ENCODE peak calls at places on chromosomes 13 and 19, in six cellular contexts. S is ovary, N is IMR-90, U is pancreas, O is SJSA1, R is tibial nerve. Q is an unnamed sample. For H3K4me1, the result is how much of the 10 kb centered on the place peaks cover.

GRCh38 chr19:8335343-8336071 is 7.6 kb downstream of the KANK3 start:
- DNase-seq in S (no peak), N (no peak), U (no peak), O (no peak), R (no peak), Q (peak)

GRCh38 chr13:21767032-21767431 is 96.2 kb downstream of the FGF9 start:
- DNase-seq in S (no peak), N (no peak), U (no peak), O (no peak), R (no peak), Q (no peak)

GRCh38 chr19:36489920-36490415 is 607 bp upstream of the ZNF566 start:
- DNase-seq in S (peak), N (peak), U (peak), O (peak), R (no peak), Q (peak)

GRCh38 chr13:44035400-44035799 is 155.7 kb downstream of the LACC1 start:
- DNase-seq in S (no peak), N (no peak), U (no peak), O (no peak), R (no peak), Q (no peak)

GRCh38 chr19:4130635-4131438 is 6.9 kb upstream of the MAP2K2 start:
- DNase-seq in S (no peak), N (peak), U (no peak), O (no peak), R (no peak), Q (peak)

GRCh38 chr13:102799544-102800144 is 725 bp downstream of the BIVM start:
- DNase-seq in S (peak), N (peak), U (peak), O (peak), R (no peak), Q (no peak)

GRCh38 chr13:47306991-47307390 is 410.1 kb upstream of the HTR2A start:
- DNase-seq in S (no peak), N (peak), U (no peak), O (no peak), R (no peak), Q (no peak)

GRCh38 chr19:11269408-11269807 is 7.1 kb upstream of the DOCK6 start:
- DNase-seq in S (no peak), N (peak), U (no peak), O (no peak), R (no peak), Q (no peak)

GRCh38 chr13:110349239-110349638 is 42.2 kb downstream of the COL4A2 start:
- DNase-seq in S (no peak), N (no peak), U (no peak), O (no peak), R (no peak), Q (no peak)

GRCh38 chr13:28179974-28180373 is 41.6 kb downstream of the PAN3 start:
- DNase-seq in S (no peak), N (peak), U (no peak), O (no peak), R (no peak), Q (no peak)

GRCh38 chr13:93080587-93080986 is 146.0 kb upstream of the GPC6 start:
- DNase-seq in S (no peak), N (peak), U (no peak), O (no peak), R (no peak), Q (no peak)

GRCh38 chr13:19845758-19846157 is 17.7 kb downstream of the ZMYM5 start:
- DNase-seq in S (peak), N (peak), U (peak), O (peak), R (no peak), Q (no peak)

GRCh38 chr13:52974711-52975110 is 53.9 kb upstream of the OLFM4 start:
- DNase-seq in S (no peak), N (no peak), U (no peak), O (no peak), R (no peak), Q (no peak)

GRCh38 chr13:59776924-59777690 is 386.6 kb downstream of the DIAPH3 start:
- DNase-seq in S (no peak), N (peak), U (no peak), O (no peak), R (no peak), Q (no peak)

GRCh38 chr19:47353307-47353712 is 4.2 kb downstream of the DHX34 start:
- DNase-seq in S (no peak), N (no peak), U (peak), O (no peak), R (no peak), Q (no peak)

GRCh38 chr19:56107626-56108351 is 13.3 kb downstream of the ZNF787 start:
- DNase-seq in S (no peak), N (no peak), U (no peak), O (no peak), R (no peak), Q (no peak)

GRCh38 chr19:32652893-32653625 is 21.9 kb downstream of the ANKRD27 start:
- DNase-seq in S (peak), N (peak), U (peak), O (no peak), R (peak), Q (no peak)

GRCh38 chr13:33832872-33833271 is 14.9 kb downstream of the RFC3 start:
- DNase-seq in S (no peak), N (no peak), U (no peak), O (no peak), R (no peak), Q (no peak)

GRCh38 chr13:109784590-109785140 is 1.7 kb downstream of the IRS2 start:
- DNase-seq in S (peak), N (peak), U (peak), O (peak), R (peak), Q (peak)

GRCh38 chr13:20525601-20526544 is at the start of gene CRYL1:
- DNase-seq in S (peak), N (peak), U (peak), O (peak), R (peak), Q (peak)

GRCh38 chr19:10961763-10962536 is 1.1 kb downstream of the SMARCA4 start:
- DNase-seq in S (no peak), N (peak), U (no peak), O (no peak), R (no peak), Q (no peak)

GRCh38 chr19:11849264-11849615 is 714 bp downstream of the ZNF439 start:
- DNase-seq in S (no peak), N (no peak), U (no peak), O (no peak), R (no peak), Q (no peak)

GRCh38 chr19:51023946-51024345 is 2.5 kb downstream of the KLK11 start:
- DNase-seq in S (no peak), N (no peak), U (no peak), O (no peak), R (no peak), Q (no peak)

GRCh38 chr19:10424011-10424637 is 3.8 kb downstream of the PDE4A start:
- DNase-seq in S (peak), N (peak), U (peak), O (peak), R (peak), Q (peak)

GRCh38 chr19:29539131-29539530 is 13.3 kb downstream of the VSTM2B start:
- DNase-seq in S (no peak), N (no peak), U (no peak), O (no peak), R (no peak), Q (no peak)

GRCh38 chr13:97211357-97211756 is 10.8 kb upstream of the MBNL2 start:
- DNase-seq in S (no peak), N (peak), U (no peak), O (no peak), R (no peak), Q (no peak)

GRCh38 chr13:85142351-85142750 is 656.9 kb downstream of the SLITRK6 start:
- DNase-seq in S (no peak), N (no peak), U (no peak), O (no peak), R (no peak), Q (no peak)

GRCh38 chr13:42247883-42248282 is 24.1 kb upstream of the AKAP11 start:
- DNase-seq in S (no peak), N (peak), U (no peak), O (no peak), R (no peak), Q (no peak)

GRCh38 chr13:23377603-23378002 is 55.9 kb downstream of the SACS start:
- DNase-seq in S (no peak), N (no peak), U (no peak), O (no peak), R (no peak), Q (no peak)

GRCh38 chr13:76019421-76020044 is 383.4 kb downstream of the LMO7 start:
- DNase-seq in S (no peak), N (no peak), U (no peak), O (no peak), R (no peak), Q (no peak)

GRCh38 chr19:7618366-7618765 is 11.0 kb downstream of the XAB2 start:
- DNase-seq in S (no peak), N (no peak), U (peak), O (no peak), R (no peak), Q (no peak)

GRCh38 chr13:105213512-105213911 is 1322.0 kb downstream of the EFNB2 start:
- DNase-seq in S (no peak), N (no peak), U (no peak), O (no peak), R (no peak), Q (no peak)

GRCh38 chr13:21675095-21676007 is 4.5 kb downstream of the FGF9 start:
- DNase-seq in S (no peak), N (no peak), U (peak), O (no peak), R (no peak), Q (no peak)

GRCh38 chr13:105118577-105118976 is 1416.9 kb downstream of the EFNB2 start:
- DNase-seq in S (no peak), N (no peak), U (no peak), O (no peak), R (no peak), Q (no peak)

GRCh38 chr19:16463991-16464575 is 7.7 kb downstream of the EPS15L1 start:
- DNase-seq in S (no peak), N (peak), U (no peak), O (no peak), R (no peak), Q (peak)

GRCh38 chr19:16470541-16470910 is 1.2 kb downstream of the EPS15L1 start:
- DNase-seq in S (no peak), N (no peak), U (no peak), O (no peak), R (no peak), Q (no peak)

GRCh38 chr19:16470911-16471811 is 609 bp downstream of the EPS15L1 start:
- DNase-seq in S (no peak), N (peak), U (peak), O (no peak), R (no peak), Q (no peak)

GRCh38 chr19:16465239-16465638 is 6.5 kb downstream of the EPS15L1 start:
- DNase-seq in S (no peak), N (no peak), U (no peak), O (no peak), R (no peak), Q (no peak)

DNA sequence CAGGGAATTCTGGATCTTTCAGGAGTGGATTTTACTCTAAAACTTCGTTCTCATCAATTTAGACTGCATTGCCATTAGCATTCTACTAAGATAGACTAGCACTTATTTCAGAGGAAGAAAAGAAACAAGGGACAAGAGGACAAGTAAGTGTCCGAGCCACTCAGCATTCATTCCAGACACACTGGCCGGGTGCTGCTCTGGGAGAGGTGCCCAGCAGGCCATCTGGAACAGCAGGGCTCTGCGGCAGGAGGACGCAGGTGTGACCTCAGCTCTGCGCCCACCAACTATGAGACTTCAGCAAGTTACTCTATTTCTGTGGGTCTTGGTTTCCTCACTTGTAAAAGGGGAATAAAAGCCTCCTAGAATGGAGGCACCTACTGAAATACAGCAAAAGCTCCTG is 4.2 kb downstream of the EPS15L1 start:
- DNase-seq in S (no peak), N (no peak), U (no peak), O (no peak), R (no peak), Q (no peak)
- H3K4me1 ChIP-seq in S (under half), N (under half), U (under half), O (under half), R (under half), Q (under half)

GRCh38 chr13:30418075-30418715 is 4.1 kb upstream of the UBE2L5 start:
- DNase-seq in S (no peak), N (no peak), U (no peak), O (no peak), R (no peak), Q (no peak)
- H3K4me1 ChIP-seq in S (under half), N (under half), U (under half), O (under half), R (under half), Q (under half)

DNA sequence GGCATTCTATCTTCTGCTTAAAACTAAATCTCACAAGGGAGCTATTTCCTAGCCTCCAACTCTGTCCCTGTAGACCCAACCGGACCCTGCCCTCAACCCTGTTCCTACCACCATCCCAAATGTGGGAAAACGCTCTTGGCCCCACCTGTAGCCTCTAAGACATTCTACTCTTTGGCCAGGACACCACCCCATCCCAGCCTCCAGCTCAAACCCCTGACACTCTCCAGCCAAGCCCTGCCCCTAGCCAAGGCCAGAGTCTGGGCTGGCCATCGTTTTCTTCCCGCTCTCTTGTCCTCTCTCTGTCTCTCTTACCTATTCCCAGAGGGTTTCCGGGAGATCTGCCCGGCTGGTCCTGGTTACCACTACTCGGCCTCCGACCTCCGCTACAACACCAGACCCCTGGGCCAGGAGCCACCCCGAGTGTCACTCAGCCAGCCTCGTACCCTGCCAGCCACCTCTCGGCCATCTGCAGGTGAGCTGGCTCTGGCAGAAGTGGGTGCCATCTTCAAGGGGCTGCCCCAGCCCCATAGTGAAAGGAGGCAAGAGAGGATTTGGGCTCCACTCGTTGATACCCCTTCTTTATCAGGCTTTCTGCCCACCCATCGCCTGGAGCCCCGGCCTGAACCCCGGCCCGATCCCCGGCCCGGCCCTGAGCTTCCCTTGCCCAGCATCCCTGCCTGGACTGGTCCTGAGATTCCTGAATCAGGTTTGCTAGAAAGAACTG is 6.9 kb downstream of the LTBP4 start:
- DNase-seq in S (no peak), N (no peak), U (no peak), O (no peak), R (no peak), Q (no peak)
- H3K4me1 ChIP-seq in S (under half), N (under half), U (under half), O (under half), R (half or more), Q (under half)

DNA sequence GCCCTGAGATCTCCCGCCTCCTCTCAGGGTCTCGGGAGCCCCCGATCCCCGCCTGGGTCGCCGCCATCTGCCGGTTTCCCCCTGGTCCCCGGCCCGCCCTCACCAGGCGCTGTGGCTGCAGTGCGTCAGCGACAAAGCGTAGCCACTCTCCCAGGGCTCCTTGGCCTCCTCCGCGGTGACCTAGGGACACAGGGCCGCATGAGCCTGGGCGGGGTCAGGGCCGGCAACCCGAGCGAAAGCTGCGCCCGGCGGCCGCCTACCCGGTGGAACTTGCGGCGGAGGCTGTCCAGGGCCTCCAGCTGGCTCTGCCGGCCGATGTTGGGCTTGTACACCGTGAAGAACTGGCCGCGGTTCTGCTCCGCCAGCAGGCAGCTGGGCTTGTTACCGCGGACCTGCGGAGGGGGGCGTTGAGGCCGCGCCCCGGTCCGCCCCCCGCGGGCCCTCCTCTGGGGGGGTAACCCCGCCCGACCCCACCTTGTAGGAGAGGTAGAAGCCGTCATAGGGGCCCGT is 5.3 kb downstream of the GPX4 start:
- DNase-seq in S (peak), N (no peak), U (no peak), O (no peak), R (no peak), Q (no peak)
- H3K4me1 ChIP-seq in S (under half), N (under half), U (under half), O (under half), R (under half), Q (under half)

GRCh38 chr13:99691552-99691951 is 190.3 kb downstream of the TM9SF2 start:
- DNase-seq in S (no peak), N (no peak), U (no peak), O (no peak), R (no peak), Q (no peak)

GRCh38 chr13:99692854-99693253 is 191.6 kb downstream of the TM9SF2 start:
- DNase-seq in S (no peak), N (no peak), U (no peak), O (no peak), R (no peak), Q (no peak)

GRCh38 chr13:99689955-99690354 is 188.7 kb downstream of the TM9SF2 start:
- DNase-seq in S (no peak), N (no peak), U (no peak), O (no peak), R (no peak), Q (no peak)

GRCh38 chr13:99688776-99689175 is 187.5 kb downstream of the TM9SF2 start:
- DNase-seq in S (no peak), N (no peak), U (no peak), O (no peak), R (no peak), Q (no peak)

GRCh38 chr13:99690426-99691189 is 189.3 kb downstream of the TM9SF2 start:
- DNase-seq in S (no peak), N (no peak), U (no peak), O (no peak), R (no peak), Q (no peak)
- H3K4me1 ChIP-seq in S (under half), N (under half), U (under half), O (under half), R (under half), Q (under half)

GRCh38 chr19:12944064-12944674 is 1.5 kb upstream of the RAD23A start:
- DNase-seq in S (no peak), N (no peak), U (no peak), O (no peak), R (no peak), Q (no peak)

GRCh38 chr19:12947702-12948596 is 2.3 kb downstream of the RAD23A start:
- DNase-seq in S (peak), N (no peak), U (peak), O (no peak), R (no peak), Q (no peak)

GRCh38 chr19:12946092-12946845 is 607 bp downstream of the RAD23A start:
- DNase-seq in S (peak), N (peak), U (peak), O (peak), R (no peak), Q (peak)

GRCh38 chr19:12943437-12944044 is 2.1 kb upstream of the RAD23A start:
- DNase-seq in S (peak), N (no peak), U (no peak), O (no peak), R (no peak), Q (no peak)

DNA sequence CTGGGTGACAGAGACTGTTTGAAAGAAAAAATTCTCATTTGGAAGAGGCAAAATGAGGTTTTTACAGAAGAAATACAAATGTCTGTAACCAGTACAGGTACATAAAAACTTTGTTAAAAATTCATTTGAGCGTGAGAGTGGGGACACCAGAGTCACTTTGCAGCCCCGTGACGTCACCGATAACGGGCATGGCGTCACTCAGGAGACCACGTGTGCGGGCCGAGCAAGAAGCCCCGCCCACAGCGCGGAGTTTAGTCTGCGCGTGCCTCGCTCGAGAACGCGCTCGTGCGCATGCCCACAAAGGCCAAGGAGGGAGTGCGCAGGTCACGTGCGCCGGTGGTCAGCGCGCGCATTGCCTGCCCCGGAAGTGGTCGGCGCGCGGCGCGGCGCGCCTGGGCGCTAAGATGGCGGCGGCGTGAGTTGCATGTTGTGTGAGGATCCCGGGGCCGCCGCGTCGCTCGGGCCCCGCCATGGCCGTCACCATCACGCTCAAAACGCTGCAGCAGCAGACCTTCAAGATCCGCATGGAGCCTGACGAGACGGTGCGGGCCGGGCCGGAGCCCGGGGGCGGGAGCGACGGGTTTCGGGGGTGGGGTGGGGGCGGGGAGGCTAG is at the start of gene RAD23A:
- DNase-seq in S (peak), N (peak), U (peak), O (peak), R (peak), Q (peak)
- H3K4me1 ChIP-seq in S (under half), N (under half), U (under half), O (under half), R (under half), Q (under half)

Q was measured in Caco-2.